ENCODE peak calls at places on chromosomes 12 and 14, in six cellular contexts. P is naive thymus-derived CD4-positive, alpha-beta T cell; O is OCI-LY7; I is lower lobe of right lung; R is uterus; D is WERI-Rb-1. W is an unnamed sample.

GRCh38 chr12:131223171-131223761 is 269.6 kb downstream of the ADGRD1 start:
- DNase-seq in P (no peak), O (no peak), I (no peak), R (peak; percentile 5), D (no peak), W (no peak)

GRCh38 chr12:132724506-132725220 is 14.0 kb downstream of the PGAM5 start:
- DNase-seq in P (no peak), O (no peak), I (no peak), R (no peak), D (peak; percentile 21), W (no peak)

GRCh38 chr12:94712852-94713545 is 62.6 kb upstream of the TMCC3 start:
- DNase-seq in P (no peak), O (no peak), I (no peak), R (no peak), D (no peak), W (no peak)

GRCh38 chr12:72499244-72499643 is 227.1 kb downstream of the TRHDE start:
- DNase-seq in P (no peak), O (no peak), I (no peak), R (no peak), D (no peak), W (no peak)

GRCh38 chr12:67333649-67334048 is 64.5 kb downstream of the CAND1 start:
- DNase-seq in P (no peak), O (no peak), I (no peak), R (no peak), D (no peak), W (no peak)

GRCh38 chr12:32947203-32947795 is 50.7 kb upstream of the PKP2 start:
- DNase-seq in P (no peak), O (peak; percentile 3), I (no peak), R (no peak), D (no peak), W (no peak)

GRCh38 chr14:87156878-87157277 is 836.1 kb downstream of the GALC start:
- DNase-seq in P (no peak), O (no peak), I (no peak), R (no peak), D (no peak), W (no peak)

GRCh38 chr12:94909609-94910008 is 93.9 kb downstream of the NDUFA12 start:
- DNase-seq in P (no peak), O (no peak), I (no peak), R (no peak), D (no peak), W (no peak)

GRCh38 chr12:8562310-8562709 is 21.6 kb upstream of the CLEC4E start:
- DNase-seq in P (no peak), O (no peak), I (no peak), R (no peak), D (no peak), W (no peak)

GRCh38 chr12:116502989-116503496 is 56.1 kb upstream of the MAP1LC3B2 start:
- DNase-seq in P (no peak), O (no peak), I (no peak), R (no peak), D (no peak), W (no peak)

GRCh38 chr14:89618309-89618708 is 201.3 kb upstream of the FOXN3 start:
- DNase-seq in P (no peak), O (peak; percentile 28), I (no peak), R (no peak), D (no peak), W (no peak)

GRCh38 chr12:112170376-112170775 is 45.0 kb downstream of the TRAFD1 start:
- DNase-seq in P (no peak), O (peak; percentile 26), I (no peak), R (no peak), D (peak; percentile 42), W (peak; percentile 34)

GRCh38 chr12:2958432-2959193 is 584 bp upstream of the TEAD4 start:
- DNase-seq in P (no peak), O (no peak), I (peak; percentile 72), R (peak; percentile 48), D (peak; percentile 79), W (no peak)

GRCh38 chr12:115867854-115868253 is 409.6 kb downstream of the MED13L start:
- DNase-seq in P (no peak), O (no peak), I (no peak), R (no peak), D (no peak), W (no peak)

GRCh38 chr12:95473440-95473946 is 459 bp upstream of the METAP2 start:
- DNase-seq in P (no peak), O (peak; percentile 62), I (no peak), R (peak; percentile 25), D (peak; percentile 10), W (peak; percentile 49)

GRCh38 chr12:113473400-113473799 is 1.7 kb upstream of the LHX5 start:
- DNase-seq in P (no peak), O (no peak), I (no peak), R (no peak), D (no peak), W (no peak)

GRCh38 chr12:5546616-5547015 is 114.7 kb downstream of the NTF3 start:
- DNase-seq in P (no peak), O (no peak), I (no peak), R (no peak), D (no peak), W (no peak)

GRCh38 chr14:61561144-61561543 is 134.2 kb upstream of the HIF1A start:
- DNase-seq in P (no peak), O (no peak), I (no peak), R (no peak), D (no peak), W (no peak)

GRCh38 chr12:133129368-133130037 is 571 bp downstream of the ZNF891 start:
- DNase-seq in P (no peak), O (peak; percentile 44), I (no peak), R (no peak), D (peak; percentile 11), W (peak; percentile 18)

GRCh38 chr12:131454418-131455217 is 256.3 kb upstream of the SFSWAP start:
- DNase-seq in P (no peak), O (peak; percentile 70), I (no peak), R (no peak), D (peak; percentile 88), W (peak; percentile 42)

GRCh38 chr12:49983892-49984291 is 11.1 kb downstream of the AQP6 start:
- DNase-seq in P (no peak), O (no peak), I (no peak), R (no peak), D (peak; percentile 90), W (no peak)

GRCh38 chr14:32078794-32079663 is 1.9 kb downstream of the ARHGAP5 start:
- DNase-seq in P (no peak), O (no peak), I (no peak), R (no peak), D (no peak), W (no peak)

GRCh38 chr12:9761407-9761736 is 671 bp upstream of the CD69 start:
- DNase-seq in P (no peak), O (no peak), I (no peak), R (no peak), D (no peak), W (no peak)
- H3K4me3 ChIP-seq in P (peak overlapping the region; percentile 70), O (peak overlapping the region; percentile 67), I (peak overlapping the region; percentile 48), R (no peak overlapping the region), D (no peak overlapping the region), W (peak overlapping the region; percentile 39)

GRCh38 chr14:105851716-105852377 is 325.5 kb downstream of the TMEM121 start:
- DNase-seq in P (no peak), O (peak; percentile 71), I (peak; percentile 39), R (no peak), D (no peak), W (no peak)
- H3K9me3 ChIP-seq in P (no peaks in the 10 kb centered on the region), O (no peaks in the 10 kb centered on the region), I (no peaks in the 10 kb centered on the region), R (peaks cover 3% of the 10 kb centered on the region), D (no peaks in the 10 kb centered on the region), W (no peaks in the 10 kb centered on the region)

DNA sequence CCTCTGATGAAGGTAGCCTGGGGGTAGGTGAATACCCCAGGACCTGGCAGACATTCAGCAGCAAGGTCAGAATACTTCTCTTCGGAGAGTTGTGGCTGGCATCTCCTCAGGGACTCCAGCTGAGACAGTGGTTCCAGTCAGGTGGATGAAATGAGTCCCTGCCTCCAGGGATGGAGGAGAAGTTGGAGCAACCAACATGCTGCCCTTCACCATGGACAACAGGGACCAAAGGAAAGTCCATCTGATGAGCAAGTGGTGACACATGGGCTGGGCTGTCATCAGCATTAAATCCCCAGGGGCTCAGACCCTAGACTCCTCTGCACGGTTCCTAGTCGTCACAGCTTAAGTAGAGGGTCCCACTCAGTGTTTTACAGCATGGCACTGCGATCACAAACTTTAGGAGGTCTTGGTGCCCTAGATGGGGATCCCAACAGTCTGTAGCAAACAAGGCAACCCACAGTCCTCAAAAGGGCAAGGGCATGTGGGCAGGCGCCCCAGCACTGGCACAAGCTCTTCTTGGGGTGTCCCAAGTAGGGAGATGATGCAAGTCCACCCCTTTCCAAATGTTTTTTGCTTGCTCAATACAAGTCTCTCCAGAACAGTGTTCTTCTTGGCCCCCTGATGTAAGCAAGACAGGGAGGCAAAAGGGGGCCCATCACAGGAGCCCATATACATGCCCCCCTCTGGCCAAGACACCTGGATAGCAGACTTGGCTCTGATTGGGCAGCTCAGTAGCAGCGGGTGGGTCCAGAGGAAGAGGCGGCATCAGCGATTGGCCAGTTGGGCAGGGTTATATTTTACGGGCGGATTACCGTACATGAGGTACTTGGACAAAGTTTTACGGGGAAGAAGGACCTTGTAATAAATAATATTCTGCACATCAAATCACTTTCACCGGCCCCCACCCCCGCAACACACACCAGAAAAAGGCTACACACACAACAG is 10.8 kb upstream of the CDH24 start:
- DNase-seq in P (no peak), O (no peak), I (no peak), R (no peak), D (no peak), W (no peak)
- H3K4me3 ChIP-seq in P (no peak overlapping the region), O (no peak overlapping the region), I (no peak overlapping the region), R (no peak overlapping the region), D (no peak overlapping the region), W (no peak overlapping the region)

GRCh38 chr12:120988658-120989057 is 10.3 kb downstream of the HNF1A start:
- DNase-seq in P (no peak), O (no peak), I (no peak), R (no peak), D (no peak), W (no peak)
- H3K9me3 ChIP-seq in P (no peaks in the 10 kb centered on the region), O (no peaks in the 10 kb centered on the region), I (no peaks in the 10 kb centered on the region), R (no peaks in the 10 kb centered on the region), D (no peaks in the 10 kb centered on the region), W (no peaks in the 10 kb centered on the region)

GRCh38 chr12:57875753-57876547 is 29.4 kb upstream of the CTDSP2 start:
- DNase-seq in P (no peak), O (no peak), I (no peak), R (no peak), D (no peak), W (no peak)
- H3K4me3 ChIP-seq in P (no peak overlapping the region), O (no peak overlapping the region), I (no peak overlapping the region), R (no peak overlapping the region), D (no peak overlapping the region), W (no peak overlapping the region)

GRCh38 chr12:34294671-34295365 is 272.5 kb downstream of the ALG10 start:
- DNase-seq in P (no peak), O (no peak), I (no peak), R (no peak), D (no peak), W (no peak)
- H3K9me3 ChIP-seq in P (no peaks in the 10 kb centered on the region), O (no peaks in the 10 kb centered on the region), I (peaks cover 8% of the 10 kb centered on the region), R (no peaks in the 10 kb centered on the region), D (no peaks in the 10 kb centered on the region), W (peaks cover 63% of the 10 kb centered on the region)